ENCODE peak calls at places on chromosomes 13 and 19, in four cellular contexts. One of them, this sample, is unnamed.

GRCh38 chr13:66640231-66640630 is 589.9 kb downstream of the PCDH9 start:
- DNase-seq in NCI-H774: no peak
- DNase-seq in effector memory CD8-positive, alpha-beta T cell: no peak
- DNase-seq in stimulated activated CD8-positive, alpha-beta memory T cell treated with anti-CD3 and anti-CD28 coated beads, Interleukin-4, amount 100 ng/mL, for 4 hours: no peak
- DNase-seq in this sample: no peak

GRCh38 chr13:98761126-98761978 is 8.9 kb upstream of the SLC15A1 start:
- DNase-seq in NCI-H774: no peak
- DNase-seq in effector memory CD8-positive, alpha-beta T cell: no peak
- DNase-seq in stimulated activated CD8-positive, alpha-beta memory T cell treated with anti-CD3 and anti-CD28 coated beads, Interleukin-4, amount 100 ng/mL, for 4 hours: no peak
- DNase-seq in this sample: no peak

GRCh38 chr13:50156140-50156539 is 140.9 kb downstream of the KCNRG start:
- DNase-seq in NCI-H774: no peak
- DNase-seq in effector memory CD8-positive, alpha-beta T cell: no peak
- DNase-seq in stimulated activated CD8-positive, alpha-beta memory T cell treated with anti-CD3 and anti-CD28 coated beads, Interleukin-4, amount 100 ng/mL, for 4 hours: no peak
- DNase-seq in this sample: no peak

GRCh38 chr13:41546372-41547252 is 89.3 kb downstream of the RGCC start:
- DNase-seq in NCI-H774: no peak
- DNase-seq in effector memory CD8-positive, alpha-beta T cell: no peak
- DNase-seq in stimulated activated CD8-positive, alpha-beta memory T cell treated with anti-CD3 and anti-CD28 coated beads, Interleukin-4, amount 100 ng/mL, for 4 hours: no peak
- DNase-seq in this sample: no peak

GRCh38 chr19:41919948-41920712 is 8.1 kb downstream of the ERFL start:
- DNase-seq in NCI-H774: no peak
- DNase-seq in effector memory CD8-positive, alpha-beta T cell: no peak
- DNase-seq in stimulated activated CD8-positive, alpha-beta memory T cell treated with anti-CD3 and anti-CD28 coated beads, Interleukin-4, amount 100 ng/mL, for 4 hours: no peak
- DNase-seq in this sample: no peak

GRCh38 chr19:19448238-19448544 is 42.7 kb downstream of the GATAD2A start:
- DNase-seq in NCI-H774: no peak
- DNase-seq in effector memory CD8-positive, alpha-beta T cell: no peak
- DNase-seq in stimulated activated CD8-positive, alpha-beta memory T cell treated with anti-CD3 and anti-CD28 coated beads, Interleukin-4, amount 100 ng/mL, for 4 hours: no peak
- DNase-seq in this sample: no peak

GRCh38 chr13:101452519-101453485 is at the start of gene ITGBL1:
- DNase-seq in NCI-H774: no peak
- DNase-seq in effector memory CD8-positive, alpha-beta T cell: no peak
- DNase-seq in stimulated activated CD8-positive, alpha-beta memory T cell treated with anti-CD3 and anti-CD28 coated beads, Interleukin-4, amount 100 ng/mL, for 4 hours: no peak
- DNase-seq in this sample: no peak

GRCh38 chr19:3656747-3657394 is 30.3 kb upstream of the CACTIN start:
- DNase-seq in NCI-H774: no peak
- DNase-seq in effector memory CD8-positive, alpha-beta T cell: no peak
- DNase-seq in stimulated activated CD8-positive, alpha-beta memory T cell treated with anti-CD3 and anti-CD28 coated beads, Interleukin-4, amount 100 ng/mL, for 4 hours: no peak
- DNase-seq in this sample: no peak

GRCh38 chr13:96816874-96817273 is 177.4 kb downstream of the OXGR1 start:
- DNase-seq in NCI-H774: no peak
- DNase-seq in effector memory CD8-positive, alpha-beta T cell: no peak
- DNase-seq in stimulated activated CD8-positive, alpha-beta memory T cell treated with anti-CD3 and anti-CD28 coated beads, Interleukin-4, amount 100 ng/mL, for 4 hours: no peak
- DNase-seq in this sample: no peak

GRCh38 chr13:49315036-49315565 is 67.4 kb downstream of the CDADC1 start:
- DNase-seq in NCI-H774: no peak
- DNase-seq in effector memory CD8-positive, alpha-beta T cell: no peak
- DNase-seq in stimulated activated CD8-positive, alpha-beta memory T cell treated with anti-CD3 and anti-CD28 coated beads, Interleukin-4, amount 100 ng/mL, for 4 hours: no peak
- DNase-seq in this sample: no peak

GRCh38 chr13:80563451-80563850 is 222.5 kb upstream of the SPRY2 start:
- DNase-seq in NCI-H774: no peak
- DNase-seq in effector memory CD8-positive, alpha-beta T cell: no peak
- DNase-seq in stimulated activated CD8-positive, alpha-beta memory T cell treated with anti-CD3 and anti-CD28 coated beads, Interleukin-4, amount 100 ng/mL, for 4 hours: no peak
- DNase-seq in this sample: no peak

GRCh38 chr13:91576590-91576989 is 178.2 kb downstream of the GPC5 start:
- DNase-seq in NCI-H774: no peak
- DNase-seq in effector memory CD8-positive, alpha-beta T cell: no peak
- DNase-seq in stimulated activated CD8-positive, alpha-beta memory T cell treated with anti-CD3 and anti-CD28 coated beads, Interleukin-4, amount 100 ng/mL, for 4 hours: no peak
- DNase-seq in this sample: no peak

GRCh38 chr19:15123031-15123890 is 16.1 kb downstream of the SYDE1 start:
- DNase-seq in NCI-H774: no peak
- DNase-seq in effector memory CD8-positive, alpha-beta T cell: no peak
- DNase-seq in stimulated activated CD8-positive, alpha-beta memory T cell treated with anti-CD3 and anti-CD28 coated beads, Interleukin-4, amount 100 ng/mL, for 4 hours: no peak
- DNase-seq in this sample: no peak

GRCh38 chr13:33590936-33591335 is 227.0 kb upstream of the RFC3 start:
- DNase-seq in NCI-H774: no peak
- DNase-seq in effector memory CD8-positive, alpha-beta T cell: no peak
- DNase-seq in stimulated activated CD8-positive, alpha-beta memory T cell treated with anti-CD3 and anti-CD28 coated beads, Interleukin-4, amount 100 ng/mL, for 4 hours: no peak
- DNase-seq in this sample: no peak

GRCh38 chr13:78867655-78868054 is 208.7 kb upstream of the OBI1 start:
- DNase-seq in NCI-H774: no peak
- DNase-seq in effector memory CD8-positive, alpha-beta T cell: no peak
- DNase-seq in stimulated activated CD8-positive, alpha-beta memory T cell treated with anti-CD3 and anti-CD28 coated beads, Interleukin-4, amount 100 ng/mL, for 4 hours: no peak
- DNase-seq in this sample: no peak

GRCh38 chr19:5292843-5293606 is 47.6 kb downstream of the PTPRS start:
- DNase-seq in NCI-H774: no peak
- DNase-seq in effector memory CD8-positive, alpha-beta T cell: no peak
- DNase-seq in stimulated activated CD8-positive, alpha-beta memory T cell treated with anti-CD3 and anti-CD28 coated beads, Interleukin-4, amount 100 ng/mL, for 4 hours: no peak
- DNase-seq in this sample: no peak

GRCh38 chr19:12806242-12807131 is at the start of gene RNASEH2A:
- DNase-seq in NCI-H774: peak
- DNase-seq in effector memory CD8-positive, alpha-beta T cell: peak
- DNase-seq in stimulated activated CD8-positive, alpha-beta memory T cell treated with anti-CD3 and anti-CD28 coated beads, Interleukin-4, amount 100 ng/mL, for 4 hours: peak
- DNase-seq in this sample: peak

GRCh38 chr13:96684472-96684871 is 309.8 kb downstream of the OXGR1 start:
- DNase-seq in NCI-H774: no peak
- DNase-seq in effector memory CD8-positive, alpha-beta T cell: no peak
- DNase-seq in stimulated activated CD8-positive, alpha-beta memory T cell treated with anti-CD3 and anti-CD28 coated beads, Interleukin-4, amount 100 ng/mL, for 4 hours: no peak
- DNase-seq in this sample: no peak

GRCh38 chr13:111202745-111203144 is 87.6 kb downstream of the ARHGEF7 start:
- DNase-seq in NCI-H774: peak
- DNase-seq in effector memory CD8-positive, alpha-beta T cell: no peak
- DNase-seq in stimulated activated CD8-positive, alpha-beta memory T cell treated with anti-CD3 and anti-CD28 coated beads, Interleukin-4, amount 100 ng/mL, for 4 hours: no peak
- DNase-seq in this sample: no peak

GRCh38 chr13:75902166-75903104 is 266.3 kb downstream of the LMO7 start:
- DNase-seq in NCI-H774: no peak
- DNase-seq in effector memory CD8-positive, alpha-beta T cell: no peak
- DNase-seq in stimulated activated CD8-positive, alpha-beta memory T cell treated with anti-CD3 and anti-CD28 coated beads, Interleukin-4, amount 100 ng/mL, for 4 hours: no peak
- DNase-seq in this sample: no peak

GRCh38 chr13:106851251-106851650 is 283.3 kb upstream of the ARGLU1 start:
- DNase-seq in NCI-H774: no peak
- DNase-seq in effector memory CD8-positive, alpha-beta T cell: no peak
- DNase-seq in stimulated activated CD8-positive, alpha-beta memory T cell treated with anti-CD3 and anti-CD28 coated beads, Interleukin-4, amount 100 ng/mL, for 4 hours: no peak
- DNase-seq in this sample: no peak

GRCh38 chr19:34732548-34733255 is 1.3 kb upstream of the ZNF181 start:
- DNase-seq in NCI-H774: no peak
- DNase-seq in effector memory CD8-positive, alpha-beta T cell: no peak
- DNase-seq in stimulated activated CD8-positive, alpha-beta memory T cell treated with anti-CD3 and anti-CD28 coated beads, Interleukin-4, amount 100 ng/mL, for 4 hours: no peak
- DNase-seq in this sample: peak

GRCh38 chr19:44552324-44552723 is 22.8 kb upstream of the CEACAM20 start:
- DNase-seq in NCI-H774: no peak
- DNase-seq in effector memory CD8-positive, alpha-beta T cell: no peak
- DNase-seq in stimulated activated CD8-positive, alpha-beta memory T cell treated with anti-CD3 and anti-CD28 coated beads, Interleukin-4, amount 100 ng/mL, for 4 hours: no peak
- DNase-seq in this sample: no peak

GRCh38 chr19:14428882-14429416 is 4.2 kb upstream of the PKN1 start:
- DNase-seq in NCI-H774: no peak
- DNase-seq in effector memory CD8-positive, alpha-beta T cell: no peak
- DNase-seq in stimulated activated CD8-positive, alpha-beta memory T cell treated with anti-CD3 and anti-CD28 coated beads, Interleukin-4, amount 100 ng/mL, for 4 hours: no peak
- DNase-seq in this sample: no peak

GRCh38 chr19:14410054-14410774 is 8.9 kb downstream of the DDX39A start:
- DNase-seq in NCI-H774: no peak
- DNase-seq in effector memory CD8-positive, alpha-beta T cell: peak
- DNase-seq in stimulated activated CD8-positive, alpha-beta memory T cell treated with anti-CD3 and anti-CD28 coated beads, Interleukin-4, amount 100 ng/mL, for 4 hours: no peak
- DNase-seq in this sample: no peak

GRCh38 chr19:16324064-16324383 is 602 bp upstream of the KLF2 start:
- DNase-seq in NCI-H774: no peak
- DNase-seq in effector memory CD8-positive, alpha-beta T cell: no peak
- DNase-seq in stimulated activated CD8-positive, alpha-beta memory T cell treated with anti-CD3 and anti-CD28 coated beads, Interleukin-4, amount 100 ng/mL, for 4 hours: no peak
- DNase-seq in this sample: no peak

GRCh38 chr13:96511587-96511986 is 421.7 kb downstream of the HS6ST3 start:
- DNase-seq in NCI-H774: no peak
- DNase-seq in effector memory CD8-positive, alpha-beta T cell: no peak
- DNase-seq in stimulated activated CD8-positive, alpha-beta memory T cell treated with anti-CD3 and anti-CD28 coated beads, Interleukin-4, amount 100 ng/mL, for 4 hours: no peak
- DNase-seq in this sample: no peak

This sample was measured in NCI-H1930.